ENCODE peak calls at places on chromosomes 12 and 14, in eight cellular contexts. G, O, N, K, C, Z, P and E are unnamed samples.

GRCh38 chr12:56234746-56235436 is 5.0 kb downstream of the SLC39A5 start:
- DNase-seq in G (no peak), O (no peak), N (no peak), K (no peak), C (no peak), Z (no peak), P (no peak), E (no peak)

GRCh38 chr12:92899388-92900001 is 29.6 kb downstream of the EEA1 start:
- DNase-seq in G (peak), O (no peak), N (peak), K (peak), C (no peak), Z (no peak), P (no peak), E (no peak)

GRCh38 chr14:73625686-73626085 is 13.4 kb downstream of the ACOT6 start:
- DNase-seq in G (no peak), O (no peak), N (peak), K (no peak), C (no peak), Z (no peak), P (no peak), E (no peak)

GRCh38 chr14:102479107-102479506 is 30.5 kb downstream of the ANKRD9 start:
- DNase-seq in G (no peak), O (no peak), N (no peak), K (no peak), C (no peak), Z (no peak), P (no peak), E (no peak)

GRCh38 chr14:34355584-34356266 is 106.3 kb downstream of the SPTSSA start:
- DNase-seq in G (no peak), O (no peak), N (peak), K (no peak), C (no peak), Z (no peak), P (no peak), E (no peak)

GRCh38 chr12:31324116-31324844 is 1.7 kb downstream of the SINHCAF start:
- DNase-seq in G (peak), O (peak), N (peak), K (peak), C (peak), Z (peak), P (peak), E (peak)

GRCh38 chr12:64587447-64587846 is 22.8 kb upstream of the RASSF3 start:
- DNase-seq in G (no peak), O (no peak), N (no peak), K (no peak), C (no peak), Z (no peak), P (no peak), E (no peak)

GRCh38 chr12:109448707-109449390 is 28.3 kb downstream of the KCTD10 start:
- DNase-seq in G (no peak), O (no peak), N (no peak), K (no peak), C (no peak), Z (no peak), P (no peak), E (no peak)

GRCh38 chr12:90166671-90167070 is 458.0 kb upstream of the ATP2B1 start:
- DNase-seq in G (no peak), O (no peak), N (no peak), K (no peak), C (no peak), Z (no peak), P (no peak), E (no peak)

GRCh38 chr12:28574746-28575592 is 384.7 kb downstream of the CCDC91 start:
- DNase-seq in G (no peak), O (no peak), N (no peak), K (no peak), C (no peak), Z (no peak), P (no peak), E (no peak)

GRCh38 chr12:14126692-14127091 is 145.3 kb upstream of the GRIN2B start:
- DNase-seq in G (no peak), O (no peak), N (no peak), K (no peak), C (no peak), Z (no peak), P (no peak), E (no peak)

GRCh38 chr12:81596558-81596957 is 162.6 kb downstream of the PPFIA2 start:
- DNase-seq in G (no peak), O (no peak), N (peak), K (no peak), C (no peak), Z (no peak), P (no peak), E (no peak)